ENCODE peak calls at places on chromosomes 3 and 15, in six cellular contexts. Y is NCI-H187; U is posterior cingulate gyrus; Z is stimulated activated CD8-positive, alpha-beta memory T cell treated with anti-CD3 and anti-CD28 coated beads, Interleukin-15, amount 100 ng/mL, for 1 hour; P is cardiac muscle cell; T is neuronal stem cell. L is an unnamed sample.

GRCh38 chr15:80615783-80616391 is 79.2 kb upstream of the ABHD17C start:
- DNase-seq in T (no peak), Y (no peak), Z (no peak), P (peak), U (no peak), L (peak)

GRCh38 chr3:187368251-187368733 is at the start of gene RTP4:
- DNase-seq in Y (peak), P (peak), U (peak), Z (peak), T (no peak), L (peak)

GRCh38 chr3:187318819-187319616 is 27.5 kb upstream of the MASP1 start:
- DNase-seq in U (peak), T (peak), Y (peak), Z (peak), P (peak), L (peak)

GRCh38 chr3:12612514-12613226 is 51.2 kb downstream of the RAF1 start:
- DNase-seq in Z (no peak), T (no peak), P (no peak), U (no peak), Y (no peak), L (no peak)

GRCh38 chr15:90463381-90463780 is 66.3 kb upstream of the CRTC3 start:
- DNase-seq in T (no peak), Y (no peak), P (peak), U (no peak), Z (no peak), L (no peak)

GRCh38 chr3:100560426-100560825 is 49.0 kb upstream of the ADGRG7 start:
- DNase-seq in Y (no peak), P (no peak), T (no peak), U (no peak), Z (no peak), L (no peak)

GRCh38 chr15:78709263-78709882 is 68.4 kb upstream of the CHRNB4 start:
- DNase-seq in T (peak), Z (peak), P (peak), U (peak), Y (no peak), L (peak)

GRCh38 chr15:40680151-40680550 is 14.8 kb upstream of the RAD51 start:
- DNase-seq in Y (no peak), U (no peak), T (no peak), Z (no peak), P (no peak), L (no peak)

GRCh38 chr15:85825719-85826118 is 31.0 kb upstream of the KLHL25 start:
- DNase-seq in U (no peak), Z (no peak), T (no peak), P (no peak), Y (no peak), L (no peak)

GRCh38 chr3:174960898-174961297 is 101.8 kb downstream of the NAALADL2 start:
- DNase-seq in T (no peak), U (no peak), Y (no peak), Z (no peak), P (no peak), L (no peak)

GRCh38 chr3:194277547-194278091 is 73.5 kb downstream of the CPN2 start:
- DNase-seq in Y (no peak), P (peak), T (no peak), Z (no peak), U (no peak), L (no peak)

GRCh38 chr3:118803096-118803476 is 231.6 kb downstream of the IGSF11 start:
- DNase-seq in Z (no peak), P (no peak), Y (no peak), U (no peak), T (no peak), L (peak)

GRCh38 chr3:46959169-46959515 is 17.4 kb downstream of the CCDC12 start:
- DNase-seq in P (no peak), U (no peak), T (no peak), Y (no peak), Z (no peak), L (no peak)

GRCh38 chr3:76044601-76045600 is 259.6 kb upstream of the ZNF717 start:
- DNase-seq in U (no peak), P (peak), T (peak), Y (no peak), Z (no peak), L (peak)

GRCh38 chr3:16739416-16740091 is 134.3 kb upstream of the DAZL start:
- DNase-seq in P (peak), T (no peak), U (no peak), Y (no peak), Z (no peak), L (no peak)

GRCh38 chr3:190533511-190534282 is 19.8 kb downstream of the IL1RAP start:
- DNase-seq in Z (no peak), Y (no peak), P (peak), T (no peak), U (peak), L (peak)

GRCh38 chr3:113174806-113175490 is 36.4 kb upstream of the BOC start:
- DNase-seq in Z (no peak), U (no peak), P (peak), T (no peak), Y (no peak), L (no peak)

GRCh38 chr3:76352069-76352847 is 566.9 kb upstream of the ZNF717 start:
- DNase-seq in U (no peak), Z (no peak), P (no peak), T (no peak), Y (no peak), L (no peak)

GRCh38 chr3:109532257-109533216 is 195.2 kb upstream of the DPPA4 start:
- DNase-seq in P (peak), Y (peak), T (peak), Z (no peak), U (no peak), L (peak)

GRCh38 chr15:33160054-33160453 is 34.5 kb downstream of the FMN1 start:
- DNase-seq in U (no peak), T (no peak), P (no peak), Z (no peak), Y (no peak), L (no peak)

GRCh38 chr15:75597667-75598341 is 18.7 kb upstream of the PTPN9 start:
- DNase-seq in P (peak), Z (no peak), U (no peak), Y (no peak), T (no peak), L (peak)

L was measured in body of pancreas.